ENCODE peak calls at places on chromosomes 5 and 9, in nine cellular contexts. One of them, this sample, is unnamed.
A peak's percentile ranks its signal among the peaks of the same experiment; 100 is the strongest.

GRCh38 chr9:98944130-98945074 is 695 bp downstream of the COL15A1 start:
- DNase-seq in neural crest cell: no peak
- DNase-seq in GM23248: peak; percentile 50
- DNase-seq in neuronal stem cell: peak; percentile 27
- DNase-seq in lower leg skin: peak; percentile 86
- DNase-seq in brain microvascular endothelial cell: no peak
- DNase-seq in Caki2: no peak
- DNase-seq in adrenal gland: peak; percentile 61
- DNase-seq in ELF-1: peak; percentile 40
- DNase-seq in this sample: no peak

GRCh38 chr5:181234116-181234454 is 9.6 kb downstream of the RACK1 start:
- DNase-seq in brain microvascular endothelial cell: no peak
- DNase-seq in neuronal stem cell: no peak
- DNase-seq in ELF-1: no peak
- DNase-seq in Caki2: no peak
- DNase-seq in adrenal gland: no peak
- DNase-seq in lower leg skin: peak; percentile 66
- DNase-seq in neural crest cell: no peak
- DNase-seq in GM23248: no peak
- DNase-seq in this sample: no peak

GRCh38 chr9:34419716-34420504 is 38.5 kb downstream of the FAM219A start:
- DNase-seq in brain microvascular endothelial cell: no peak
- DNase-seq in ELF-1: no peak
- DNase-seq in neuronal stem cell: no peak
- DNase-seq in Caki2: no peak
- DNase-seq in lower leg skin: no peak
- DNase-seq in neural crest cell: no peak
- DNase-seq in adrenal gland: no peak
- DNase-seq in GM23248: no peak
- DNase-seq in this sample: no peak

GRCh38 chr5:119323630-119324000 is 32.2 kb upstream of the TNFAIP8 start:
- DNase-seq in GM23248: peak; percentile 44
- DNase-seq in neuronal stem cell: no peak
- DNase-seq in Caki2: no peak
- DNase-seq in lower leg skin: no peak
- DNase-seq in neural crest cell: no peak
- DNase-seq in adrenal gland: no peak
- DNase-seq in ELF-1: no peak
- DNase-seq in brain microvascular endothelial cell: no peak
- DNase-seq in this sample: no peak

GRCh38 chr5:3414371-3414770 is 181.3 kb upstream of the IRX1 start:
- DNase-seq in Caki2: no peak
- DNase-seq in neuronal stem cell: no peak
- DNase-seq in brain microvascular endothelial cell: no peak
- DNase-seq in adrenal gland: no peak
- DNase-seq in GM23248: no peak
- DNase-seq in lower leg skin: no peak
- DNase-seq in neural crest cell: no peak
- DNase-seq in ELF-1: no peak
- DNase-seq in this sample: no peak

GRCh38 chr5:179275941-179276837 is 69.1 kb downstream of the ADAMTS2 start:
- DNase-seq in adrenal gland: peak; percentile 81
- DNase-seq in neural crest cell: no peak
- DNase-seq in neuronal stem cell: no peak
- DNase-seq in ELF-1: peak; percentile 79
- DNase-seq in GM23248: peak; percentile 99
- DNase-seq in Caki2: peak; percentile 63
- DNase-seq in brain microvascular endothelial cell: peak; percentile 97
- DNase-seq in lower leg skin: peak; percentile 96
- DNase-seq in this sample: no peak

GRCh38 chr9:89919171-89919681 is 314.4 kb downstream of the GADD45G start:
- DNase-seq in ELF-1: peak; percentile 83
- DNase-seq in Caki2: no peak
- DNase-seq in neuronal stem cell: no peak
- DNase-seq in brain microvascular endothelial cell: no peak
- DNase-seq in GM23248: no peak
- DNase-seq in lower leg skin: peak; percentile 69
- DNase-seq in adrenal gland: peak; percentile 82
- DNase-seq in neural crest cell: no peak
- DNase-seq in this sample: peak; percentile 48

GRCh38 chr5:126448720-126449119 is 25.5 kb downstream of the GRAMD2B start:
- DNase-seq in Caki2: no peak
- DNase-seq in brain microvascular endothelial cell: no peak
- DNase-seq in neuronal stem cell: no peak
- DNase-seq in ELF-1: no peak
- DNase-seq in GM23248: no peak
- DNase-seq in adrenal gland: no peak
- DNase-seq in lower leg skin: no peak
- DNase-seq in neural crest cell: no peak
- DNase-seq in this sample: no peak

GRCh38 chr5:61842840-61843239 is 463.2 kb upstream of the KIF2A start:
- DNase-seq in GM23248: no peak
- DNase-seq in brain microvascular endothelial cell: no peak
- DNase-seq in neural crest cell: no peak
- DNase-seq in adrenal gland: no peak
- DNase-seq in lower leg skin: no peak
- DNase-seq in Caki2: no peak
- DNase-seq in neuronal stem cell: no peak
- DNase-seq in ELF-1: no peak
- DNase-seq in this sample: no peak

GRCh38 chr5:110705349-110705748 is 21.1 kb downstream of the TMEM232 start:
- DNase-seq in adrenal gland: no peak
- DNase-seq in neural crest cell: no peak
- DNase-seq in neuronal stem cell: no peak
- DNase-seq in Caki2: no peak
- DNase-seq in lower leg skin: no peak
- DNase-seq in ELF-1: no peak
- DNase-seq in GM23248: no peak
- DNase-seq in brain microvascular endothelial cell: no peak
- DNase-seq in this sample: no peak

GRCh38 chr5:143922718-143923117 is 110.8 kb downstream of the HMHB1 start:
- DNase-seq in adrenal gland: no peak
- DNase-seq in neural crest cell: no peak
- DNase-seq in lower leg skin: no peak
- DNase-seq in GM23248: peak; percentile 78
- DNase-seq in ELF-1: no peak
- DNase-seq in Caki2: peak; percentile 27
- DNase-seq in neuronal stem cell: no peak
- DNase-seq in brain microvascular endothelial cell: peak; percentile 53
- DNase-seq in this sample: no peak

GRCh38 chr9:70949239-70949638 is 172.2 kb downstream of the TRPM3 start:
- DNase-seq in lower leg skin: no peak
- DNase-seq in neural crest cell: no peak
- DNase-seq in Caki2: no peak
- DNase-seq in ELF-1: no peak
- DNase-seq in neuronal stem cell: no peak
- DNase-seq in GM23248: no peak
- DNase-seq in brain microvascular endothelial cell: no peak
- DNase-seq in adrenal gland: no peak
- DNase-seq in this sample: no peak

GRCh38 chr9:85514256-85514655 is 227.5 kb downstream of the AGTPBP1 start:
- DNase-seq in lower leg skin: no peak
- DNase-seq in GM23248: peak; percentile 7
- DNase-seq in neural crest cell: no peak
- DNase-seq in neuronal stem cell: no peak
- DNase-seq in adrenal gland: no peak
- DNase-seq in ELF-1: peak; percentile 45
- DNase-seq in Caki2: no peak
- DNase-seq in brain microvascular endothelial cell: no peak
- DNase-seq in this sample: no peak

GRCh38 chr5:112696786-112697185 is 40.9 kb upstream of the APC start:
- DNase-seq in lower leg skin: no peak
- DNase-seq in ELF-1: no peak
- DNase-seq in GM23248: no peak
- DNase-seq in adrenal gland: no peak
- DNase-seq in neural crest cell: no peak
- DNase-seq in neuronal stem cell: no peak
- DNase-seq in brain microvascular endothelial cell: no peak
- DNase-seq in Caki2: no peak
- DNase-seq in this sample: no peak

GRCh38 chr5:142587354-142587965 is 98.4 kb downstream of the FGF1 start:
- DNase-seq in brain microvascular endothelial cell: peak; percentile 56
- DNase-seq in Caki2: no peak
- DNase-seq in lower leg skin: peak; percentile 29
- DNase-seq in neuronal stem cell: peak; percentile 18
- DNase-seq in ELF-1: no peak
- DNase-seq in adrenal gland: no peak
- DNase-seq in GM23248: peak; percentile 70
- DNase-seq in neural crest cell: peak; percentile 32
- DNase-seq in this sample: no peak